ENCODE peak calls at places on chromosomes 1 and 21, in seven cellular contexts. One of them, this sample, is unnamed. For H3K4me1, the result is how much of the 10 kb centered on the place peaks cover.

GRCh38 chr1:70966018-70966638 is 81.5 kb downstream of the PTGER3 start:
- DNase-seq in body of pancreas: no peak
- DNase-seq in left ventricle myocardium inferior: no peak
- DNase-seq in psoas muscle: no peak
- DNase-seq in lower lobe of right lung: no peak
- DNase-seq in colonic mucosa: no peak
- DNase-seq in right lobe of liver: no peak
- DNase-seq in this sample: no peak

GRCh38 chr1:27372808-27373690 is 1.6 kb downstream of the FCN3 start:
- DNase-seq in lower lobe of right lung: no peak
- DNase-seq in left ventricle myocardium inferior: no peak
- DNase-seq in body of pancreas: no peak
- DNase-seq in colonic mucosa: no peak
- DNase-seq in right lobe of liver: no peak
- DNase-seq in psoas muscle: no peak
- DNase-seq in this sample: no peak

GRCh38 chr1:112033422-112034120 is 44.1 kb upstream of the KCND3 start:
- DNase-seq in colonic mucosa: no peak
- DNase-seq in psoas muscle: no peak
- DNase-seq in left ventricle myocardium inferior: no peak
- DNase-seq in right lobe of liver: no peak
- DNase-seq in lower lobe of right lung: no peak
- DNase-seq in body of pancreas: no peak
- DNase-seq in this sample: no peak

GRCh38 chr1:1752671-1753606 is 25.3 kb downstream of the NADK start:
- DNase-seq in body of pancreas: no peak
- DNase-seq in right lobe of liver: peak
- DNase-seq in lower lobe of right lung: no peak
- DNase-seq in left ventricle myocardium inferior: no peak
- DNase-seq in psoas muscle: peak
- DNase-seq in colonic mucosa: no peak
- DNase-seq in this sample: no peak

GRCh38 chr1:97145321-97145956 is 423.9 kb downstream of the PTBP2 start:
- DNase-seq in right lobe of liver: no peak
- DNase-seq in psoas muscle: no peak
- DNase-seq in left ventricle myocardium inferior: no peak
- DNase-seq in body of pancreas: no peak
- DNase-seq in lower lobe of right lung: no peak
- DNase-seq in colonic mucosa: no peak
- DNase-seq in this sample: no peak

GRCh38 chr1:198600906-198601305 is 37.9 kb upstream of the PTPRC start:
- DNase-seq in lower lobe of right lung: no peak
- DNase-seq in left ventricle myocardium inferior: no peak
- DNase-seq in body of pancreas: no peak
- DNase-seq in colonic mucosa: no peak
- DNase-seq in psoas muscle: no peak
- DNase-seq in right lobe of liver: no peak
- DNase-seq in this sample: no peak

GRCh38 chr1:6471086-6471841 is 5.3 kb upstream of the TNFRSF25 start:
- DNase-seq in left ventricle myocardium inferior: no peak
- DNase-seq in psoas muscle: no peak
- DNase-seq in lower lobe of right lung: peak
- DNase-seq in colonic mucosa: peak
- DNase-seq in body of pancreas: no peak
- DNase-seq in right lobe of liver: no peak
- DNase-seq in this sample: peak

GRCh38 chr1:155976062-155976912 is 2.1 kb downstream of the ARHGEF2 start:
- DNase-seq in lower lobe of right lung: peak
- DNase-seq in psoas muscle: peak
- DNase-seq in left ventricle myocardium inferior: peak
- DNase-seq in body of pancreas: peak
- DNase-seq in right lobe of liver: peak
- DNase-seq in colonic mucosa: peak
- DNase-seq in this sample: peak

GRCh38 chr1:245105815-245106410 is 48.9 kb upstream of the KIF26B start:
- DNase-seq in right lobe of liver: no peak
- DNase-seq in colonic mucosa: no peak
- DNase-seq in body of pancreas: no peak
- DNase-seq in psoas muscle: no peak
- DNase-seq in left ventricle myocardium inferior: no peak
- DNase-seq in lower lobe of right lung: no peak
- DNase-seq in this sample: no peak

GRCh38 chr1:62407398-62408009 is 29.3 kb upstream of the USP1 start:
- DNase-seq in body of pancreas: no peak
- DNase-seq in colonic mucosa: peak
- DNase-seq in right lobe of liver: no peak
- DNase-seq in psoas muscle: no peak
- DNase-seq in left ventricle myocardium inferior: no peak
- DNase-seq in lower lobe of right lung: no peak
- DNase-seq in this sample: no peak

GRCh38 chr1:161966076-161966475 is 57.6 kb downstream of the OLFML2B start:
- DNase-seq in body of pancreas: no peak
- DNase-seq in colonic mucosa: no peak
- DNase-seq in psoas muscle: no peak
- DNase-seq in lower lobe of right lung: no peak
- DNase-seq in left ventricle myocardium inferior: no peak
- DNase-seq in right lobe of liver: no peak
- DNase-seq in this sample: no peak

GRCh38 chr21:44647222-44647552 is 973 bp downstream of the KRTAP10-11 start:
- DNase-seq in lower lobe of right lung: no peak
- DNase-seq in left ventricle myocardium inferior: no peak
- DNase-seq in psoas muscle: no peak
- DNase-seq in colonic mucosa: no peak
- DNase-seq in right lobe of liver: no peak
- DNase-seq in body of pancreas: no peak
- DNase-seq in this sample: no peak

GRCh38 chr1:156420209-156421061 is 51.4 kb downstream of the RHBG start:
- DNase-seq in left ventricle myocardium inferior: no peak
- DNase-seq in body of pancreas: no peak
- DNase-seq in psoas muscle: no peak
- DNase-seq in colonic mucosa: no peak
- DNase-seq in right lobe of liver: no peak
- DNase-seq in lower lobe of right lung: no peak
- DNase-seq in this sample: no peak

GRCh38 chr1:172286629-172287076 is 133.8 kb upstream of the C1orf105 start:
- DNase-seq in psoas muscle: peak
- DNase-seq in right lobe of liver: no peak
- DNase-seq in body of pancreas: no peak
- DNase-seq in lower lobe of right lung: no peak
- DNase-seq in colonic mucosa: no peak
- DNase-seq in left ventricle myocardium inferior: no peak
- DNase-seq in this sample: no peak

GRCh38 chr1:44890007-44890406 is 47.0 kb upstream of the PTCH2 start:
- DNase-seq in lower lobe of right lung: no peak
- DNase-seq in left ventricle myocardium inferior: no peak
- DNase-seq in colonic mucosa: no peak
- DNase-seq in body of pancreas: no peak
- DNase-seq in right lobe of liver: no peak
- DNase-seq in psoas muscle: no peak
- DNase-seq in this sample: no peak

GRCh38 chr1:29267341-29268070 is 31.2 kb downstream of the PTPRU start:
- DNase-seq in body of pancreas: no peak
- DNase-seq in right lobe of liver: no peak
- DNase-seq in left ventricle myocardium inferior: no peak
- DNase-seq in psoas muscle: no peak
- DNase-seq in lower lobe of right lung: peak
- DNase-seq in colonic mucosa: no peak
- DNase-seq in this sample: no peak

GRCh38 chr1:111813440-111814304 is 58.0 kb downstream of the DDX20 start:
- DNase-seq in psoas muscle: no peak
- DNase-seq in body of pancreas: no peak
- DNase-seq in colonic mucosa: no peak
- DNase-seq in right lobe of liver: no peak
- DNase-seq in left ventricle myocardium inferior: no peak
- DNase-seq in lower lobe of right lung: no peak
- DNase-seq in this sample: no peak

GRCh38 chr1:8147922-8148321 is 121.8 kb upstream of the ERRFI1 start:
- DNase-seq in psoas muscle: no peak
- DNase-seq in colonic mucosa: no peak
- DNase-seq in left ventricle myocardium inferior: no peak
- DNase-seq in body of pancreas: no peak
- DNase-seq in right lobe of liver: no peak
- DNase-seq in lower lobe of right lung: no peak
- DNase-seq in this sample: no peak

GRCh38 chr1:196960854-196961253 is 16.5 kb upstream of the CFHR5 start:
- DNase-seq in psoas muscle: no peak
- DNase-seq in lower lobe of right lung: no peak
- DNase-seq in right lobe of liver: no peak
- DNase-seq in left ventricle myocardium inferior: no peak
- DNase-seq in body of pancreas: no peak
- DNase-seq in colonic mucosa: no peak
- DNase-seq in this sample: no peak

GRCh38 chr1:167492509-167492910 is 25.8 kb downstream of the CD247 start:
- DNase-seq in psoas muscle: no peak
- DNase-seq in colonic mucosa: no peak
- DNase-seq in left ventricle myocardium inferior: no peak
- DNase-seq in body of pancreas: no peak
- DNase-seq in right lobe of liver: no peak
- DNase-seq in lower lobe of right lung: no peak
- DNase-seq in this sample: no peak

GRCh38 chr21:42447732-42448131 is 44.0 kb downstream of the UBASH3A start:
- DNase-seq in lower lobe of right lung: no peak
- DNase-seq in colonic mucosa: no peak
- DNase-seq in body of pancreas: no peak
- DNase-seq in left ventricle myocardium inferior: no peak
- DNase-seq in right lobe of liver: no peak
- DNase-seq in psoas muscle: no peak
- DNase-seq in this sample: no peak

GRCh38 chr1:37452416-37452815 is 22.0 kb upstream of the ZC3H12A start:
- DNase-seq in left ventricle myocardium inferior: no peak
- DNase-seq in right lobe of liver: no peak
- DNase-seq in body of pancreas: no peak
- DNase-seq in lower lobe of right lung: no peak
- DNase-seq in colonic mucosa: no peak
- DNase-seq in psoas muscle: no peak
- DNase-seq in this sample: no peak
- H3K4me1 ChIP-seq in left ventricle myocardium inferior: under half
- H3K4me1 ChIP-seq in right lobe of liver: under half
- H3K4me1 ChIP-seq in body of pancreas: under half
- H3K4me1 ChIP-seq in lower lobe of right lung: under half
- H3K4me1 ChIP-seq in colonic mucosa: under half
- H3K4me1 ChIP-seq in psoas muscle: under half
- H3K4me1 ChIP-seq in this sample: under half

DNA sequence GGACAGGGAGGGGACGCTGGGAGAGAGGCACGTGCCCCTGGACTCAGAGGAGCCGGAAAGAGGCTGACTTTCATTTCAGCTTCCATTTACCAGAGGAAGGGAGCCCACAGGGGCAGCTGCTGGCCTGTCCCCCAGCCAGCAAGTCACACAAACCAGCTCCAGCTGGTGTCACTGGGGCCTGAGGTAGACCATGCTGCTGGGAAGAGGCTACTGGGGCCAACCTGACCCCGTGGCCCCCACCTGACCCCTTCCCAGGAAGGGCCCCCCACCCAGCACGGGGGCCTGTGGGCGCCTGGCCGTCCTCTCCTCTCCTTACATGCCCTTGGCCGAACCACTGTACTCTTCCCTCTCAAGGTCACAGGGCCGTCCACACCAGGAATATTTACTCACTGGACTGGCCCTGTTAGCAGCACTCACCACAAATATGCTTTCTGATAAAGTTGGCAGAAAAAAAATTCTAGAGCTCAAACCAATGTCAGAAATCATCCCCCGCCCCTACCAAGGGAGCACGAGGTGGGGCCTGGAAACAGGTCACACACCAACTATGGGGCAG is 110.5 kb downstream of the CASZ1 start:
- DNase-seq in right lobe of liver: peak
- DNase-seq in left ventricle myocardium inferior: no peak
- DNase-seq in lower lobe of right lung: no peak
- DNase-seq in body of pancreas: peak
- DNase-seq in psoas muscle: no peak
- DNase-seq in colonic mucosa: no peak
- DNase-seq in this sample: no peak
- H3K4me1 ChIP-seq in right lobe of liver: under half
- H3K4me1 ChIP-seq in left ventricle myocardium inferior: half or more
- H3K4me1 ChIP-seq in lower lobe of right lung: half or more
- H3K4me1 ChIP-seq in body of pancreas: half or more
- H3K4me1 ChIP-seq in psoas muscle: half or more
- H3K4me1 ChIP-seq in colonic mucosa: under half
- H3K4me1 ChIP-seq in this sample: half or more

DNA sequence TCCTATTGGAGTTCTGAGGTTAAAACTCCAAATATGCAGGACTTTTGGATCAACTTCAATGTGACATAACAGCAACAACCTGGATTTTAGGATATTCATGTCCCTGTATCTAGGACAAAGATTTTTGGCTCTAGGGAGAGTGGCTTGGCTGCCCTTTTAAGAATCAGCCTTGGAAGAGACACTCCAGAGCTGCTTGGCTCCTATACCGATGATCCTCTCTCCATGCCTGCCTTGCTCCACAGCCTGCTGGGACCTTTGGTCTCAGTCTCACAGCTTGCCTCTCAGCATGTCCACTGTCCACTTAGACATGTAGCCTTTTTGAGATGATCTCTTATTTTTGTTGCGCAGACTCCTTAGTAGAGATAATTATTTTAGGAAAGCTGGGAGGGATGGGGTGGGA is 4.5 kb upstream of the FCMR start:
- DNase-seq in left ventricle myocardium inferior: no peak
- DNase-seq in colonic mucosa: no peak
- DNase-seq in body of pancreas: no peak
- DNase-seq in psoas muscle: no peak
- DNase-seq in right lobe of liver: peak
- DNase-seq in lower lobe of right lung: no peak
- DNase-seq in this sample: no peak
- H3K4me1 ChIP-seq in left ventricle myocardium inferior: under half
- H3K4me1 ChIP-seq in colonic mucosa: under half
- H3K4me1 ChIP-seq in body of pancreas: under half
- H3K4me1 ChIP-seq in psoas muscle: under half
- H3K4me1 ChIP-seq in right lobe of liver: under half
- H3K4me1 ChIP-seq in lower lobe of right lung: under half
- H3K4me1 ChIP-seq in this sample: under half

GRCh38 chr1:205448540-205449253 is 7.1 kb downstream of the BLACAT1 start:
- DNase-seq in psoas muscle: no peak
- DNase-seq in left ventricle myocardium inferior: no peak
- DNase-seq in right lobe of liver: no peak
- DNase-seq in colonic mucosa: no peak
- DNase-seq in body of pancreas: no peak
- DNase-seq in lower lobe of right lung: no peak
- DNase-seq in this sample: no peak

GRCh38 chr1:205447457-205448415 is 8.1 kb downstream of the BLACAT1 start:
- DNase-seq in left ventricle myocardium inferior: no peak
- DNase-seq in body of pancreas: no peak
- DNase-seq in lower lobe of right lung: no peak
- DNase-seq in colonic mucosa: no peak
- DNase-seq in right lobe of liver: no peak
- DNase-seq in psoas muscle: no peak
- DNase-seq in this sample: no peak

GRCh38 chr1:205450448-205450847 is 5.4 kb downstream of the BLACAT1 start:
- DNase-seq in left ventricle myocardium inferior: no peak
- DNase-seq in colonic mucosa: no peak
- DNase-seq in right lobe of liver: no peak
- DNase-seq in body of pancreas: no peak
- DNase-seq in psoas muscle: no peak
- DNase-seq in lower lobe of right lung: no peak
- DNase-seq in this sample: no peak

GRCh38 chr1:205449750-205450443 is 5.9 kb downstream of the BLACAT1 start:
- DNase-seq in lower lobe of right lung: peak
- DNase-seq in left ventricle myocardium inferior: no peak
- DNase-seq in colonic mucosa: peak
- DNase-seq in psoas muscle: no peak
- DNase-seq in right lobe of liver: no peak
- DNase-seq in body of pancreas: peak
- DNase-seq in this sample: peak

GRCh38 chr1:205449254-205449749 is 6.5 kb downstream of the BLACAT1 start:
- DNase-seq in left ventricle myocardium inferior: no peak
- DNase-seq in lower lobe of right lung: no peak
- DNase-seq in body of pancreas: no peak
- DNase-seq in psoas muscle: no peak
- DNase-seq in right lobe of liver: no peak
- DNase-seq in colonic mucosa: no peak
- DNase-seq in this sample: no peak
- H3K4me1 ChIP-seq in left ventricle myocardium inferior: under half
- H3K4me1 ChIP-seq in lower lobe of right lung: under half
- H3K4me1 ChIP-seq in body of pancreas: under half
- H3K4me1 ChIP-seq in psoas muscle: under half
- H3K4me1 ChIP-seq in right lobe of liver: under half
- H3K4me1 ChIP-seq in colonic mucosa: under half
- H3K4me1 ChIP-seq in this sample: under half

This sample was measured in mucosa of descending colon.